ENCODE peak calls at places on chromosomes 1 and 21, in four cellular contexts. One of them, this sample, is unnamed. For H3K36me3, the result is how much of the 10 kb centered on the place peaks cover.

GRCh38 chr1:36523850-36524249 is 41.1 kb upstream of the CSF3R start:
- DNase-seq in OCI-LY7: no peak
- DNase-seq in PC-9: no peak
- DNase-seq in uterus: no peak
- DNase-seq in this sample: no peak

GRCh38 chr1:205354259-205354904 is 2.3 kb downstream of the KLHDC8A start:
- DNase-seq in OCI-LY7: peak
- DNase-seq in uterus: peak
- DNase-seq in PC-9: peak
- DNase-seq in this sample: no peak

GRCh38 chr1:91613594-91613993 is 112.9 kb downstream of the CDC7 start:
- DNase-seq in PC-9: peak
- DNase-seq in uterus: no peak
- DNase-seq in OCI-LY7: no peak
- DNase-seq in this sample: no peak

GRCh38 chr21:39316062-39316461 is 2.6 kb upstream of the BRWD1 start:
- DNase-seq in OCI-LY7: no peak
- DNase-seq in uterus: no peak
- DNase-seq in PC-9: no peak
- DNase-seq in this sample: no peak

GRCh38 chr1:165815725-165816124 is 11.7 kb upstream of the UCK2 start:
- DNase-seq in uterus: no peak
- DNase-seq in PC-9: no peak
- DNase-seq in OCI-LY7: no peak
- DNase-seq in this sample: no peak

GRCh38 chr1:23591460-23592208 is 32.3 kb upstream of the ID3 start:
- DNase-seq in OCI-LY7: peak
- DNase-seq in uterus: no peak
- DNase-seq in PC-9: no peak
- DNase-seq in this sample: peak

GRCh38 chr1:216462061-216462775 is 39.0 kb upstream of the USH2A start:
- DNase-seq in PC-9: no peak
- DNase-seq in uterus: no peak
- DNase-seq in OCI-LY7: no peak
- DNase-seq in this sample: no peak

GRCh38 chr1:41368384-41368783 is 7.2 kb downstream of the FOXO6 start:
- DNase-seq in PC-9: no peak
- DNase-seq in uterus: no peak
- DNase-seq in OCI-LY7: no peak
- DNase-seq in this sample: no peak

GRCh38 chr1:184832517-184832916 is 77.9 kb upstream of the EDEM3 start:
- DNase-seq in OCI-LY7: no peak
- DNase-seq in PC-9: no peak
- DNase-seq in uterus: no peak
- DNase-seq in this sample: no peak

GRCh38 chr21:35953570-35953969 is 106.8 kb downstream of the SETD4 start:
- DNase-seq in uterus: no peak
- DNase-seq in OCI-LY7: no peak
- DNase-seq in PC-9: no peak
- DNase-seq in this sample: no peak

GRCh38 chr1:181423301-181423918 is 59.9 kb upstream of the CACNA1E start:
- DNase-seq in uterus: no peak
- DNase-seq in PC-9: peak
- DNase-seq in OCI-LY7: peak
- DNase-seq in this sample: no peak

DNA sequence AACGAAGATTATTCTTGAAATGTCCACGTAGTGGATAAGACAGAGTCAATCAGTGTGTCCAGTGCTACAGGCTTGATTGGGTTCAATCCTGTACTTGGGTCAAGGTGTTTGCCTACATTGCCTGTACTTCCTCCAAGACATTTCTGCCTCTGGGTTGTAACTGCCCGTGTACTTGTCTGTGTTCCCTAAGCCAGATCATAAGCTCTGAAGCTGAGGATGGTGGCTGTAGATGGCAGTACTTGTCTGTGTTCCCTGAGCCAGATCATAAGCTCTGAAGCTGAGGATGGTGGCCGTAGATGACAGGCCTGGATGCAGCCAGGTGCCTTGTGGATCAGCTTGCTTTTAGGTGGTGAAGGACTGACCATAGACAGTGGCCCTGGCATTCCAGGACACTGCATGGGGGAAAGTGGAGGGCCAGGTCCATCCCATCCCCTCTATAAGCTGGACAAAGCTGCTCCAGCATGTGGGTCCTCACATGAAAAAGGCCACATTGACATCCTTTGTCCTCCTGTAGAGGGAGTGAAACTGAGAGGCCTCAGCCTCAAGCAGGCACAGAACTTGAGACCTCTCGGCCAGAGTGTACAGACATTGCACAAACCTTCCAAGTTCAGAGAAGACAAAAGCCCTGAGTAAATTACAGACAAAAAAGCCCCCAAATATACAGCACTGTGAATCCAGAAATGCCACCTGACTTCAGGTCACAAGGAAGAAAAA is 2.0 kb upstream of the SRM start:
- DNase-seq in OCI-LY7: peak
- DNase-seq in PC-9: no peak
- DNase-seq in uterus: no peak
- DNase-seq in this sample: no peak
- H3K4me3 ChIP-seq in OCI-LY7: no peak
- H3K4me3 ChIP-seq in PC-9: no peak
- H3K4me3 ChIP-seq in uterus: no peak
- H3K4me3 ChIP-seq in this sample: no peak

GRCh38 chr21:41626038-41626437 is 118.1 kb upstream of the TMPRSS2 start:
- DNase-seq in OCI-LY7: no peak
- DNase-seq in PC-9: no peak
- DNase-seq in uterus: no peak
- DNase-seq in this sample: no peak
- H3K36me3 ChIP-seq in OCI-LY7: under half
- H3K36me3 ChIP-seq in PC-9: under half
- H3K36me3 ChIP-seq in uterus: under half
- H3K36me3 ChIP-seq in this sample: under half

GRCh38 chr1:237120683-237121082 is 78.7 kb downstream of the RYR2 start:
- DNase-seq in uterus: no peak
- DNase-seq in PC-9: no peak
- DNase-seq in OCI-LY7: no peak
- DNase-seq in this sample: no peak

GRCh38 chr1:237126180-237126579 is 84.2 kb downstream of the RYR2 start:
- DNase-seq in PC-9: no peak
- DNase-seq in OCI-LY7: no peak
- DNase-seq in uterus: no peak
- DNase-seq in this sample: no peak

GRCh38 chr1:237119091-237119490 is 77.1 kb downstream of the RYR2 start:
- DNase-seq in uterus: no peak
- DNase-seq in PC-9: no peak
- DNase-seq in OCI-LY7: no peak
- DNase-seq in this sample: no peak

GRCh38 chr1:237124856-237125462 is 83.0 kb downstream of the RYR2 start:
- DNase-seq in OCI-LY7: peak
- DNase-seq in PC-9: no peak
- DNase-seq in uterus: no peak
- DNase-seq in this sample: no peak
- TF ChIP-seq CTCF in OCI-LY7: peak
- TF ChIP-seq CTCF in PC-9: peak
- TF ChIP-seq CTCF in uterus: no peak
- TF ChIP-seq CTCF in this sample: no peak

DNA sequence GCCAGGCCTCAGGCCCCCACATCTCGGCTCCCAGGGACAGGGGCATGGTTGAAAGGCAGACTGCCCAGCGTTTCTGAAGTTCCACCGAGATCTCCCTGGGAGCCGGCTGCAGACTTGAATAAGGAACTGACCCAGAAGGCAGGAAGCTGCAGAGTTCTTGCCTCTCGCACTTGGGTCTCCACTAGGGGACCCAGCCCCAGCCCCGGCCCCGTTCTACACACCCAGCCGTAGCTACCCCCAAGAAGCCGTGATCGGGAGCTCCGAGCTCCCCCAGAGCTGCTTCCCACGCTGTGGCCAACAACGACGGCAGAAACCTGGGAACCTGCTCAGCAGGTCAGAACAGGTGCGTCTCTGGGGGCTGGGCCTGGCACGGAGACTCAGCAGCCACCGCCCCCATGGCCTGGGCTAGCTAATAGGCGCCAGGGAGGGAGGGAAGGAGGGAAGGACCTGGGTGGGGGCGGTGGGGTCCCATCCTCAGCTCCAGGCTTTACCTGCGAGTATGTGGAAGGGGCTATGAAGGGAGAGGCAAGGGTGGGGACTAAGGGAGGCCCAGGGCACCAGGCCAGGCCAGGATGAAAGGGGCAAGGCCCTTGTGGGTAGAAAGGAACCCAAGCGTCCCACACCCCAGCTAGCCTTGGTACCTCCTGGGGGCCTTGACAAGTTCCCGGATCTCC is at the start of gene NECTIN4:
- DNase-seq in OCI-LY7: no peak
- DNase-seq in uterus: no peak
- DNase-seq in PC-9: peak
- DNase-seq in this sample: no peak
- H3K4me3 ChIP-seq in OCI-LY7: no peak
- H3K4me3 ChIP-seq in uterus: no peak
- H3K4me3 ChIP-seq in PC-9: peak
- H3K4me3 ChIP-seq in this sample: no peak

GRCh38 chr1:225848044-225848955 is 33.9 kb downstream of the TMEM63A start:
- DNase-seq in PC-9: no peak
- DNase-seq in uterus: no peak
- DNase-seq in OCI-LY7: peak
- DNase-seq in this sample: no peak

GRCh38 chr1:225851810-225852209 is 30.4 kb downstream of the TMEM63A start:
- DNase-seq in OCI-LY7: peak
- DNase-seq in PC-9: no peak
- DNase-seq in uterus: no peak
- DNase-seq in this sample: no peak

GRCh38 chr1:225849905-225850304 is 32.3 kb downstream of the TMEM63A start:
- DNase-seq in OCI-LY7: peak
- DNase-seq in PC-9: no peak
- DNase-seq in uterus: peak
- DNase-seq in this sample: peak

GRCh38 chr1:225852413-225853119 is 29.6 kb downstream of the TMEM63A start:
- DNase-seq in uterus: no peak
- DNase-seq in PC-9: no peak
- DNase-seq in OCI-LY7: no peak
- DNase-seq in this sample: no peak

DNA sequence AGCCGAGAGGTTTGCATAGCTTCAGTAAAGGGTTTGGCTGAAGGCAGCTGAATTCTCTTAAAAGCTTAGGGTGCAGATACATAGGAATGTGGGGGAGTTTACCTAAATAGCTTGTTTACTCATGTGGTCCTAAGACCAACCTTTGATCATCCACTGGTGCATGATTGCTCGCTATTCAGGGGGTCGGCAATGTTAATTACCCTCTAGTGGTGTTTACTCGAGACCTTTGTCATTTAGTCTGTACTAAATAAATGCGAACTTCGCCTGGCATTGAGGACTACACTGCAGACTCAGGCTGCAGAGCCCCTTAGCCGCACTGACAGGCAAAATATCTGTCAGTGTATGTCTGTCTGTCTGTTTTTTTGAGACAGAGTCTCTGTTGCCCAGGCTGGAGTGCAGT is 31.8 kb downstream of the TMEM63A start:
- DNase-seq in uterus: no peak
- DNase-seq in OCI-LY7: no peak
- DNase-seq in PC-9: no peak
- DNase-seq in this sample: no peak
- H3K36me3 ChIP-seq in uterus: under half
- H3K36me3 ChIP-seq in OCI-LY7: under half
- H3K36me3 ChIP-seq in PC-9: under half
- H3K36me3 ChIP-seq in this sample: under half

GRCh38 chr1:16042096-16042495 is 1.5 kb upstream of the CLCNKB start:
- DNase-seq in uterus: no peak
- DNase-seq in PC-9: no peak
- DNase-seq in OCI-LY7: peak
- DNase-seq in this sample: no peak
- TF ChIP-seq CTCF in uterus: no peak
- TF ChIP-seq CTCF in PC-9: no peak
- TF ChIP-seq CTCF in OCI-LY7: peak
- TF ChIP-seq CTCF in this sample: no peak

DNA sequence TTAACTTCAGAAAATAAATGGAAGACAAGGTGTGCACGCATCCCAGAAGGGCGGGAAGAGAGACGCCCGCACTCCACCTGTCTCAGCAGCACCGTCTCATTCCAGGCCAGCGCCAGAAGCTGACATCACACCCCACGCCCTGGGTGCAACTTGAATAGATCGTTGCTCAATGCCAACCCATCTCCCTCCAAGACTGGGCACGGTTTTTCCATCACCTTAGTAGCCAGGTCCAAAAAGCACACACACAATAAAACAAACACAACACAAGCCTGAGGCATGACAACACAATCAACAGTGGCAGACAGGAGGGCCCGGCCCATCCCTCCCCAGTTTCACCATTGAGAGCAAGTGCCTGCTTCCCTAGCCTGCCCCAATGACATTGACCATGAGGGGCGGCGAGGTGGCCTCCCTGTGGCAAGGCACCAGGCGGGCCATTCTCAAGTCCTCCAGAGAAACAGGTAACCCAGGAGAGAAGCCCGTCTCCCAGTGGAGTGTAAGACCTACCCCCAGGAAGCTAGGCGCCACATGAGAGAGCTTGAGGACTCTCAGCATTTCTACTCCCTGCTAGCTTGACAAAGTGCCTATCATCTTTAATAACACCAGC is 2.7 kb downstream of the IFFO2 start:
- DNase-seq in OCI-LY7: no peak
- DNase-seq in uterus: no peak
- DNase-seq in PC-9: no peak
- DNase-seq in this sample: no peak
- H3K4me3 ChIP-seq in OCI-LY7: no peak
- H3K4me3 ChIP-seq in uterus: peak
- H3K4me3 ChIP-seq in PC-9: peak
- H3K4me3 ChIP-seq in this sample: peak

GRCh38 chr1:172607145-172607544 is 51.8 kb upstream of the FASLG start:
- DNase-seq in PC-9: no peak
- DNase-seq in uterus: no peak
- DNase-seq in OCI-LY7: no peak
- DNase-seq in this sample: no peak
- H3K36me3 ChIP-seq in PC-9: under half
- H3K36me3 ChIP-seq in uterus: under half
- H3K36me3 ChIP-seq in OCI-LY7: half or more
- H3K36me3 ChIP-seq in this sample: under half